ENCODE peak calls at places on chromosomes 7 and 10, in eight cellular contexts. U is H9, Z is GM10248, B is heart left ventricle, C is dorsolateral prefrontal cortex, M is mesothelial cell of epicardium, V is fibroblast of lung, S is heart right ventricle. R is an unnamed sample.
A peak's percentile ranks its signal among the peaks of the same experiment; 100 is the strongest.

GRCh38 chr10:89845541-89846275 is 144.3 kb downstream of the KIF20B start:
- DNase-seq in U (no peak), C (no peak), B (no peak), Z (no peak), M (no peak), V (peak; percentile 87), S (no peak), R (no peak)

GRCh38 chr10:75540357-75541335 is 109.2 kb downstream of the LRMDA start:
- DNase-seq in U (no peak), S (no peak), C (no peak), V (no peak), B (no peak), Z (no peak), M (no peak), R (no peak)

GRCh38 chr7:106731207-106731606 is 70.2 kb upstream of the CCDC71L start:
- DNase-seq in M (no peak), B (no peak), C (no peak), V (no peak), Z (peak; percentile 22), S (no peak), U (no peak), R (no peak)

GRCh38 chr10:43689618-43689954 is 40.9 kb upstream of the ZNF32 start:
- DNase-seq in M (no peak), C (peak; percentile 59), S (peak; percentile 84), B (peak; percentile 90), U (peak; percentile 60), V (peak; percentile 70), Z (peak; percentile 68), R (peak; percentile 50)

GRCh38 chr10:34046651-34047050 is 712.2 kb upstream of the NRP1 start:
- DNase-seq in V (no peak), C (no peak), M (no peak), S (no peak), B (no peak), U (no peak), Z (no peak), R (no peak)

GRCh38 chr10:9253121-9253520 is 1198.6 kb downstream of the GATA3 start:
- DNase-seq in B (no peak), C (no peak), U (no peak), Z (no peak), V (peak; percentile 48), S (no peak), M (no peak), R (no peak)

GRCh38 chr7:92691578-92691977 is 101.4 kb upstream of the FAM133B start:
- DNase-seq in M (no peak), B (no peak), S (no peak), Z (peak; percentile 44), C (no peak), U (no peak), V (peak; percentile 60), R (no peak)

GRCh38 chr7:105719395-105719794 is 138.1 kb upstream of the EFCAB10 start:
- DNase-seq in Z (no peak), U (no peak), S (no peak), C (no peak), M (no peak), V (no peak), B (no peak), R (peak; percentile 53)

GRCh38 chr10:24119919-24120318 is 89.0 kb upstream of the KIAA1217 start:
- DNase-seq in V (no peak), M (no peak), S (no peak), B (no peak), Z (no peak), U (no peak), C (no peak), R (no peak)

GRCh38 chr7:45978010-45978681 is 57.1 kb upstream of the IGFBP3 start:
- DNase-seq in V (peak; percentile 99), S (no peak), B (no peak), M (no peak), C (no peak), U (peak; percentile 57), Z (peak; percentile 15), R (no peak)

GRCh38 chr7:158424531-158424930 is 163.1 kb downstream of the PTPRN2 start:
- DNase-seq in M (no peak), S (no peak), V (no peak), U (no peak), B (no peak), Z (no peak), C (no peak), R (no peak)

GRCh38 chr10:78539247-78539766 is 505.6 kb downstream of the RPS24 start:
- DNase-seq in V (no peak), M (no peak), C (no peak), S (no peak), U (no peak), Z (no peak), B (no peak), R (no peak)

GRCh38 chr10:50216894-50217293 is 34.4 kb downstream of the ASAH2 start:
- DNase-seq in M (no peak), S (no peak), C (no peak), Z (no peak), V (peak; percentile 34), U (peak; percentile 31), B (no peak), R (no peak)

GRCh38 chr7:158996214-158997109 is 140.1 kb downstream of the DYNC2I1 start:
- DNase-seq in M (no peak), Z (no peak), B (no peak), S (no peak), C (no peak), U (no peak), V (no peak), R (no peak)

GRCh38 chr7:2943851-2944601 is 99.6 kb downstream of the CARD11 start:
- DNase-seq in B (no peak), M (peak; percentile 4), C (peak; percentile 38), S (no peak), Z (no peak), U (peak; percentile 16), V (no peak), R (no peak)

GRCh38 chr7:143258830-143259229 is 4.4 kb upstream of the GSTK1 start:
- DNase-seq in B (no peak), U (no peak), M (no peak), V (no peak), S (no peak), Z (no peak), C (no peak), R (no peak)

GRCh38 chr7:143257501-143257900 is 5.7 kb upstream of the GSTK1 start:
- DNase-seq in Z (no peak), V (no peak), C (no peak), M (no peak), U (no peak), B (no peak), S (no peak), R (no peak)

GRCh38 chr7:143255564-143255963 is 7.7 kb upstream of the GSTK1 start:
- DNase-seq in B (no peak), C (no peak), U (no peak), Z (no peak), S (no peak), M (no peak), V (peak; percentile 41), R (no peak)

GRCh38 chr7:143256932-143257331 is 6.3 kb upstream of the GSTK1 start:
- DNase-seq in S (no peak), V (no peak), Z (peak; percentile 28), U (no peak), C (no peak), B (no peak), M (no peak), R (no peak)

GRCh38 chr7:143256325-143256724 is 6.9 kb upstream of the GSTK1 start:
- DNase-seq in M (no peak), B (no peak), U (no peak), S (no peak), V (no peak), Z (no peak), C (no peak), R (no peak)
- TF ChIP-seq CTCF in M (no peak), B (no peak), U (peak; percentile 52), S (no peak), V (no peak), Z (no peak), C (no peak), R (no peak)

GRCh38 chr7:26044320-26044719 is 107.7 kb upstream of the NFE2L3 start:
- DNase-seq in M (no peak), B (no peak), C (no peak), U (no peak), S (no peak), Z (no peak), V (no peak), R (no peak)

GRCh38 chr7:26049081-26049480 is 102.9 kb upstream of the NFE2L3 start:
- DNase-seq in C (no peak), Z (no peak), U (no peak), S (no peak), B (no peak), M (no peak), V (no peak), R (no peak)

GRCh38 chr7:26048663-26049062 is 103.3 kb upstream of the NFE2L3 start:
- DNase-seq in U (no peak), V (no peak), M (no peak), B (no peak), Z (no peak), C (no peak), S (no peak), R (no peak)

GRCh38 chr7:26046150-26046549 is 105.8 kb upstream of the NFE2L3 start:
- DNase-seq in V (no peak), S (no peak), Z (no peak), U (no peak), B (no peak), M (no peak), C (no peak), R (no peak)

GRCh38 chr7:26046878-26047277 is 105.1 kb upstream of the NFE2L3 start:
- DNase-seq in B (no peak), V (no peak), M (no peak), S (no peak), Z (no peak), U (no peak), C (no peak), R (no peak)
- TF ChIP-seq CTCF in B (no peak), V (no peak), M (no peak), S (no peak), Z (no peak), U (no peak), C (no peak), R (no peak)

DNA sequence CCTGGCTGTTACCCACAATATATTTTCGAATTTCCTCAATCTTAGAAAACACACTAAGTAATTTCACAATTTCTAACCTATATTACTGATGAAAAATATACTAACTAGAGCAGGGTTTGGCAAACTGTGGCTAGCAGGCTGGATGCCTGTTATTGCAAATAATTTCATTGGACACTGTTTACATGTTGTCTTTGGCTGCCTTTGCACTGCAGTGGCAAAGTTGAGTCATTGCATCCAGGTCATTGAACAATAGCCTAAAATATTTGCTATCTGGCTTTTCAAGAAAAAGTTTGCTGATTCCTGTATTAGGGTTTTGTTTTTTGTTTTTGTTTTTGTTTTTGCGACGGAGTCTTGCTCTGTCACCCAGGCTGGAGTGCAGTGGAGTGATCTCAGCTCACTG is 47.2 kb downstream of the KIF11 start:
- DNase-seq in V (peak; percentile 65), M (no peak), U (no peak), C (no peak), B (no peak), Z (no peak), S (no peak), R (no peak)
- TF ChIP-seq CTCF in V (no peak), M (no peak), U (peak; percentile 15), C (no peak), B (no peak), Z (no peak), S (no peak), R (no peak)

DNA sequence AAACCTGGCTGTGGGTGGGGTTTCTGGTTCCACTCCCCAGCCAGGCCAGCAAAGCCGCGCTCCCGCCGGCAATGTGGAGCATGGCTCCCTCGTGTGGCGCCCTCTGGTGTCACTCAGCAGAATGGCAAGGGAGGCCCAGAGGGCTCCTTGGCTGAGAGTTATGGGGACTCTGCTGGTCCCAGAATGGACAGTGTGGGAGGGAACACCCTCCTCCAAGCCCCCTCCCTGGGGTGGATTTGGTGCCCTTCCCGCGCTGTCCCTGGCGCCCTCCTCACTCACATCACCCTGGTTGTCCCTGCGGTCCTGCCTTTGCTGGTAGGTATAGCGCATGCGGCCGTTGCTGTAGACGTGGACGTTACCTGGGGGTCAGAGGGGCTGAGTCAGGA is 14.2 kb downstream of the DNAJB12 start:
- DNase-seq in M (no peak), V (no peak), B (peak; percentile 85), S (peak; percentile 72), U (peak; percentile 83), Z (peak; percentile 83), C (peak; percentile 81), R (peak; percentile 83)
- TF ChIP-seq CTCF in M (peak; percentile 90), V (peak; percentile 86), B (peak; percentile 93), S (peak; percentile 96), U (peak; percentile 98), Z (peak; percentile 96), C (peak; percentile 79), R (peak; percentile 93)

R was measured in nephron progenitor cell.